ENCODE peak calls at places on chromosomes 2 and 18, in nine cellular contexts. T, V, J, Y, W, F, B, N and X are unnamed samples. For H3K27me3, the result is how much of the 10 kb centered on the place peaks cover.

GRCh38 chr2:32768387-32769174 is 140.7 kb downstream of the TTC27 start:
- DNase-seq in T (no peak), V (no peak), J (peak), Y (no peak), W (no peak), F (no peak), B (no peak), N (no peak), X (no peak)

GRCh38 chr2:176665086-176665485 is 395.8 kb downstream of the MTX2 start:
- DNase-seq in T (no peak), V (no peak), J (no peak), Y (no peak), W (no peak), F (no peak), B (no peak), N (no peak), X (no peak)

GRCh38 chr18:50282521-50283335 is 1.4 kb upstream of the MBD1 start:
- DNase-seq in T (no peak), V (no peak), J (no peak), Y (no peak), W (no peak), F (no peak), B (no peak), N (no peak), X (no peak)

GRCh38 chr2:31127931-31128330 is 10.3 kb downstream of the GALNT14 start:
- DNase-seq in T (no peak), V (no peak), J (no peak), Y (no peak), W (no peak), F (no peak), B (no peak), N (no peak), X (no peak)

GRCh38 chr18:12271376-12272235 is 17.4 kb downstream of the CIDEA start:
- DNase-seq in T (peak), V (peak), J (peak), Y (peak), W (peak), F (peak), B (no peak), N (peak), X (peak)

GRCh38 chr2:157055660-157056199 is 201.8 kb upstream of the GALNT5 start:
- DNase-seq in T (no peak), V (peak), J (peak), Y (no peak), W (no peak), F (peak), B (no peak), N (peak), X (no peak)

GRCh38 chr2:241551599-241551997 is 6.9 kb upstream of the BOK start:
- DNase-seq in T (no peak), V (no peak), J (no peak), Y (no peak), W (peak), F (no peak), B (no peak), N (no peak), X (no peak)

GRCh38 chr2:165617720-165618119 is 148.2 kb downstream of the CSRNP3 start:
- DNase-seq in T (no peak), V (no peak), J (no peak), Y (no peak), W (no peak), F (no peak), B (no peak), N (no peak), X (no peak)

GRCh38 chr2:2662037-2662846 is 331.2 kb upstream of the MYT1L start:
- DNase-seq in T (peak), V (no peak), J (no peak), Y (no peak), W (no peak), F (peak), B (no peak), N (peak), X (peak)
- H3K27me3 ChIP-seq in T (under half), V (under half), J (under half), Y (under half), W (under half), F (under half), B (under half), N (under half), X (under half)

GRCh38 chr18:37317486-37317885 is 248.1 kb downstream of the CELF4 start:
- DNase-seq in T (no peak), V (no peak), J (no peak), Y (no peak), W (no peak), F (no peak), B (no peak), N (no peak), X (no peak)

GRCh38 chr18:37322497-37323035 is 243.0 kb downstream of the CELF4 start:
- DNase-seq in T (no peak), V (no peak), J (peak), Y (no peak), W (peak), F (peak), B (no peak), N (peak), X (no peak)

GRCh38 chr18:37320320-37320719 is 245.3 kb downstream of the CELF4 start:
- DNase-seq in T (no peak), V (no peak), J (no peak), Y (no peak), W (no peak), F (no peak), B (no peak), N (no peak), X (no peak)

GRCh38 chr18:37318360-37319037 is 247.1 kb downstream of the CELF4 start:
- DNase-seq in T (no peak), V (no peak), J (no peak), Y (no peak), W (no peak), F (no peak), B (no peak), N (no peak), X (no peak)

GRCh38 chr18:37321578-37322496 is 243.8 kb downstream of the CELF4 start:
- DNase-seq in T (no peak), V (no peak), J (no peak), Y (no peak), W (peak), F (no peak), B (no peak), N (no peak), X (no peak)
- H3K27me3 ChIP-seq in T (half or more), V (under half), J (under half), Y (under half), W (under half), F (under half), B (under half), N (under half), X (under half)

GRCh38 chr2:131121464-131121863 is 16.3 kb downstream of the PLEKHB2 start:
- DNase-seq in T (no peak), V (no peak), J (peak), Y (no peak), W (no peak), F (peak), B (no peak), N (no peak), X (no peak)

GRCh38 chr2:131123192-131123591 is 18.1 kb downstream of the PLEKHB2 start:
- DNase-seq in T (no peak), V (no peak), J (no peak), Y (no peak), W (no peak), F (no peak), B (no peak), N (no peak), X (no peak)

GRCh38 chr2:131120815-131121317 is 15.7 kb downstream of the PLEKHB2 start:
- DNase-seq in T (no peak), V (no peak), J (no peak), Y (no peak), W (no peak), F (no peak), B (no peak), N (peak), X (no peak)

GRCh38 chr2:131125195-131125757 is 20.1 kb downstream of the PLEKHB2 start:
- DNase-seq in T (no peak), V (no peak), J (no peak), Y (no peak), W (no peak), F (no peak), B (no peak), N (peak), X (no peak)

DNA sequence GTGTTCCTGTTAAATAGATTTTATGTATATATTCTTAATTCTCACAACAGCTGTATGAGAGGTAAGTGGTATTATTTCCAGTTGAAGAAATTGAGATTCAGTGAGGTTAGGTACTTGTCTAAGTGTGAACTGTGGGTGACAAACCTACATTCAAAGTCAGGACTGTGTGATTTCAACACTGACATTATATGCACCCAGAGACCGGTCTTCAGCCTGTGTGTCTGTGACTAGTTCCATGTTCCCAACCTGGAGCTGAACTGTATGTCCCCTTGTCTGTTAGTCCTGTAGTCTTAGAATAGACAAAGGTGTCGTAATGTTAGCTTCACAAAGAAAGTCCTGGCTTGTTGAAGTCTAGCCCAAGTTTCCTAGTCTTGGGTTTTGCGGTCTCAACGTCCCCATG is 17.4 kb downstream of the PLEKHB2 start:
- DNase-seq in T (no peak), V (no peak), J (no peak), Y (no peak), W (no peak), F (no peak), B (no peak), N (no peak), X (no peak)
- H3K27me3 ChIP-seq in T (under half), V (under half), J (under half), Y (under half), W (under half), F (under half), B (under half), N (under half), X (under half)

GRCh38 chr2:38448692-38449405 is 71.8 kb upstream of the ATL2 start:
- DNase-seq in T (no peak), V (peak), J (no peak), Y (no peak), W (no peak), F (no peak), B (no peak), N (no peak), X (no peak)
- H3K27me3 ChIP-seq in T (under half), V (under half), J (under half), Y (under half), W (under half), F (half or more), B (under half), N (under half), X (under half)

DNA sequence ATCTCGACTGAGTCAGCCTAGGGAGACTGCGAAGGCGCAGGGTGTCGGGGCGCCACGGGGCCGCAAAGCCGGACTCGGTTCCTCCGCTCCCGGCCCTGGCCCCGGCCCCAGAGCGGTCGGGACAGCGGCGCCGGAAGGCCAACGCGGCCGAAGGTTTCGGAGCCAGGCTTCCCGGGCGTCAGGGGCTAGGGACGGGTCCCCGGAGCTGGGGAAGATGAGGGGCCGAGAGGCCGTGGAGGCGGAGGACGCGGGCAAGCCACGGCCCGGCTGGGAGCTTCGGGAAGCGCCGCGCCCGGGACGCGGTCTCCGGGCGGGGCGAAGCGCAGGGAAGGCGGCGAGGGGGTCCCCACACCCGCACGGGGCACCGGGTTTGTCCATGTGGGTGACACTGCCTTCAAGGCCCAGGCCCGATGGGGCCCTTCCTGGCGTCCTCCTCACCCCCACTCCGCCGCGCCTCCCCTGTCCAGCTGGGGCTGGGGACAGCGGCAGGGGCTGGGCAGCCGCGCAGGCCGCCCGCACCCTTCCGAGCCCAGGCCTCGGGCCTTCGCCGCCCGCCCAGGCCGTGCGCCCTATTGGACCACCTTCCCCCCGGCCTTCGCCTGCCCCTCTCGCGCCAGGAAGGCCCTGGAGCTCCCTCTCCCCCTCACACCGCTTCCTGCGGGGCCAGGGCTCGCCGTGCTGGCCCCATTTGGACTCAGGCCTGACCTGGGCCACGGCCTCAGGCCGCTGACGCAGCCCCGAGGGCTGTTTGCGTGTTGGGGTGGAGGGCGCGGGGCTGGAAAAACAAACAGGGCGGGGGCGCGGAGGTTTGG is 12.6 kb upstream of the SIX3 start:
- DNase-seq in T (no peak), V (peak), J (no peak), Y (no peak), W (peak), F (peak), B (no peak), N (no peak), X (no peak)
- H3K27me3 ChIP-seq in T (half or more), V (half or more), J (half or more), Y (half or more), W (half or more), F (half or more), B (under half), N (half or more), X (under half)

DNA sequence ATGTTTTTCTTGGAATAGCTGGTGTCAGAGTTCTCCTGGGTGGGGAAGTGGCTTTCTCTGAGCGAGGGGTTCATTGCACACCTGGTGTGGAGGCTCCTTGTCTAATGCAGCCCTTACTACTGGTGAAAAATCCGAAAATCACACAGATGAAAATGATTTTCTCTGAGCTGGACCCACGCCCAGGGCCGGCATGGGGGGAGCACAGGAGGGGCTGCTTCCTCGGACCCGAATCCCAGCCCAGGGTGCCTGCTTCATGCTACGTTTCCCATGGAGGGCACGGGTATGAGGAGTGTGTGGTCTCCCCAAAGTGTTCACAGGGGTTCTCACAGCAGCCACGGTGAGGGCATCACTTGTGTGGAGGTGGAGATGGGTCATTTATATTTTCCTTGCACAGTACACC is 288.0 kb upstream of the HDAC4 start:
- DNase-seq in T (no peak), V (no peak), J (no peak), Y (no peak), W (no peak), F (no peak), B (no peak), N (no peak), X (no peak)
- H3K27me3 ChIP-seq in T (half or more), V (under half), J (under half), Y (under half), W (under half), F (under half), B (under half), N (under half), X (under half)

GRCh38 chr18:23186781-23187180 is 51.5 kb downstream of the CABLES1 start:
- DNase-seq in T (no peak), V (no peak), J (no peak), Y (no peak), W (no peak), F (no peak), B (no peak), N (no peak), X (no peak)

GRCh38 chr18:23189768-23190661 is 54.7 kb downstream of the CABLES1 start:
- DNase-seq in T (no peak), V (no peak), J (no peak), Y (peak), W (no peak), F (no peak), B (no peak), N (peak), X (no peak)

GRCh38 chr18:23188391-23188790 is 53.1 kb downstream of the CABLES1 start:
- DNase-seq in T (no peak), V (no peak), J (no peak), Y (no peak), W (no peak), F (no peak), B (no peak), N (no peak), X (no peak)

GRCh38 chr18:23191232-23191631 is 55.9 kb downstream of the CABLES1 start:
- DNase-seq in T (no peak), V (no peak), J (no peak), Y (no peak), W (no peak), F (no peak), B (no peak), N (no peak), X (no peak)

GRCh38 chr18:23189099-23189498 is 53.8 kb downstream of the CABLES1 start:
- DNase-seq in T (no peak), V (no peak), J (no peak), Y (no peak), W (no peak), F (no peak), B (no peak), N (no peak), X (no peak)
- H3K27me3 ChIP-seq in T (under half), V (under half), J (under half), Y (under half), W (under half), F (under half), B (under half), N (under half), X (under half)